ENCODE peak calls at places on chromosome 5, in six cellular contexts. J is CD8-positive, alpha-beta T cell; Y is upper lobe of left lung; I is left ventricle myocardium inferior; W is Peyer's patch; G is CD4-positive, alpha-beta T cell. P is an unnamed sample.

GRCh38 chr5:170760126-170760525 is 23.4 kb upstream of the GABRP start:
- DNase-seq in J (no peak), Y (no peak), I (no peak), W (no peak), G (no peak), P (no peak)

GRCh38 chr5:154071799-154072781 is 33.3 kb downstream of the MFAP3 start:
- DNase-seq in J (peak), Y (peak), I (peak), W (peak), G (peak), P (peak)

GRCh38 chr5:180866985-180867384 is 5.9 kb upstream of the ZFP62 start:
- DNase-seq in J (no peak), Y (no peak), I (no peak), W (no peak), G (no peak), P (no peak)

GRCh38 chr5:142472306-142472951 is 147.6 kb upstream of the SPRY4 start:
- DNase-seq in J (no peak), Y (peak), I (no peak), W (peak), G (peak), P (no peak)

GRCh38 chr5:78649220-78649700 is 688 bp upstream of the LHFPL2 start:
- DNase-seq in J (no peak), Y (no peak), I (no peak), W (no peak), G (no peak), P (no peak)

GRCh38 chr5:63145167-63145566 is 566.5 kb downstream of the LRRC70 start:
- DNase-seq in J (no peak), Y (no peak), I (peak), W (no peak), G (no peak), P (no peak)

GRCh38 chr5:150485770-150486401 is 22.0 kb upstream of the NDST1 start:
- DNase-seq in J (no peak), Y (peak), I (peak), W (peak), G (no peak), P (peak)

GRCh38 chr5:79956173-79956670 is 34.8 kb downstream of the MTX3 start:
- DNase-seq in J (no peak), Y (no peak), I (no peak), W (no peak), G (no peak), P (no peak)

GRCh38 chr5:125274938-125275759 is 528.7 kb upstream of the ZNF608 start:
- DNase-seq in J (no peak), Y (no peak), I (no peak), W (no peak), G (no peak), P (no peak)

GRCh38 chr5:31987985-31988710 is 186.0 kb downstream of the GOLPH3 start:
- DNase-seq in J (no peak), Y (no peak), I (no peak), W (no peak), G (no peak), P (no peak)

GRCh38 chr5:99605904-99606303 is 677.1 kb upstream of the CHD1 start:
- DNase-seq in J (no peak), Y (no peak), I (no peak), W (no peak), G (no peak), P (no peak)

GRCh38 chr5:135364416-135365262 is 34.4 kb downstream of the MACROH2A1 start:
- DNase-seq in J (no peak), Y (no peak), I (no peak), W (no peak), G (no peak), P (no peak)

GRCh38 chr5:62589504-62589903 is 10.9 kb downstream of the LRRC70 start:
- DNase-seq in J (no peak), Y (no peak), I (no peak), W (no peak), G (no peak), P (no peak)

GRCh38 chr5:120682851-120683250 is 218.8 kb downstream of the PRR16 start:
- DNase-seq in J (no peak), Y (no peak), I (no peak), W (no peak), G (no peak), P (no peak)

GRCh38 chr5:159682623-159683022 is 233.7 kb upstream of the ADRA1B start:
- DNase-seq in J (no peak), Y (no peak), I (no peak), W (no peak), G (no peak), P (no peak)

GRCh38 chr5:111675540-111675939 is 81.5 kb downstream of the NREP start:
- DNase-seq in J (no peak), Y (no peak), I (no peak), W (no peak), G (no peak), P (no peak)

GRCh38 chr5:170442381-170442780 is 53.2 kb upstream of the KCNMB1 start:
- DNase-seq in J (peak), Y (no peak), I (no peak), W (no peak), G (no peak), P (no peak)

GRCh38 chr5:123094227-123094918 is 5.3 kb downstream of the PRDM6 start:
- DNase-seq in J (no peak), Y (no peak), I (no peak), W (no peak), G (no peak), P (no peak)

GRCh38 chr5:4882186-4882585 is 257.9 kb upstream of the ADAMTS16 start:
- DNase-seq in J (no peak), Y (no peak), I (no peak), W (no peak), G (no peak), P (no peak)

GRCh38 chr5:177041936-177042335 is 19.4 kb downstream of the ZNF346 start:
- DNase-seq in J (no peak), Y (no peak), I (no peak), W (no peak), G (no peak), P (no peak)
- TF ChIP-seq CTCF in J (no peak), Y (no peak), I (no peak), W (no peak), G (no peak), P (no peak)

GRCh38 chr5:128083033-128083810 is at the start of gene SLC12A2:
- DNase-seq in J (peak), Y (peak), I (peak), W (peak), G (peak), P (peak)

GRCh38 chr5:128083811-128084227 is 253 bp downstream of the SLC12A2 start:
- DNase-seq in J (no peak), Y (no peak), I (no peak), W (no peak), G (no peak), P (peak)

GRCh38 chr5:128084228-128085167 is 932 bp downstream of the SLC12A2 start:
- DNase-seq in J (peak), Y (peak), I (peak), W (peak), G (peak), P (peak)

GRCh38 chr5:128082551-128083032 is 974 bp upstream of the SLC12A2 start:
- DNase-seq in J (peak), Y (no peak), I (no peak), W (no peak), G (no peak), P (no peak)

DNA sequence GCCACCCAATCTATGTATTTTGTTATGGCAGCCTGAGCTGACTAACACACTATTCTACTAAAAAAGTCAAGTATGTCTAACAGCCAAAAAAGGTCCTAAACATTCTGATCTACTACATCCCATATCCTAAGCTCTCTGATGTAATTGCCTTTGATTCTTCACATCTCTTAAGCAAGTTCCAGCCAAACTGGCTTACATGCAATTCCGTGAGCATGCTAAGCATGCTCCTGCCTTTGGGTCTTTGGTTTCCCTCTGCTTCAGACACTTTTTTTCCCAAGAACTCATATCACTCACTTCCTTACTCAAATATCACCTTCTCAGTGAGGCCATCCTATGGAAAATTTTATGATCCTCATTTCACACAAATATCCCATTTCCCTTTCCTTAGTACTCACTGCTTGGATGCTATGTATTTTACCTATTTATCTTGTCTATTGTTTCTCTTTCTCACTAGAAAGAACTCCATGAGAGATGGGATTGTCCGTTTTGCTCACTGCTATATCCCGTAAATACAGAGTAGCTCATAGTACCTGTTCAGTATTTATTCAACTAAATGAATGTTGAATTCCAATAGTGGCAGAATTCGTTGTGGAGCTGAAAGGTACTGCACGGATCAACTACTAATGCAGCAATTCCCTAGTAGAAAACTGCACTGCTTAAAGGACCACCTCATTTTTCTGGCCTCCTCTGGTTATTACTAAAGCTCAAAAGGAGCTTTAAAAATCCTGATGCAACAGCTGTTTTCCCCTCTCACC is 2.3 kb upstream of the SLC12A2 start:
- DNase-seq in J (no peak), Y (no peak), I (no peak), W (no peak), G (no peak), P (no peak)
- TF ChIP-seq CTCF in J (no peak), Y (peak), I (no peak), W (no peak), G (no peak), P (no peak)

DNA sequence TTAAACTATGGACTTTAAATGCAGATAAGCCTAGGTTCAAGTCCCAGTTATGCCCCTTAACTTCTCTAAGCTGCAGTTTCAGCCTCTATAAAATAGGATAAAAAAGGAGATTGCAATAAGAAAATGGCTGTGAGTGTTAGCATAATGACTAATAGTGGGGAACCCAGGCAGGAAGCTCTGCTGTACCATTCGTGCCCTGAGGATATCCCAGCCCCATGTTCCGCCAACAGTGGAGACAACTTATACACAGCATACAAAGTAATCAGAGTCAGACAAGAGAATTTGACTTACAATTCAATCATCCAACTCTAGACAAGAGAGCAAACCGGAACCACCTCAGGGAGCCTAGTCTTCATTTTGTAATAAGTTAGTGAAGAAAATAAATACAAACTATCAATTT is 141.5 kb upstream of the FSTL4 start:
- DNase-seq in J (no peak), Y (no peak), I (no peak), W (no peak), G (no peak), P (no peak)
- TF ChIP-seq CTCF in J (no peak), Y (no peak), I (no peak), W (no peak), G (no peak), P (no peak)

GRCh38 chr5:65102826-65103673 is 334.3 kb downstream of the CWC27 start:
- DNase-seq in J (peak), Y (peak), I (peak), W (peak), G (peak), P (peak)
- TF ChIP-seq CTCF in J (no peak), Y (peak), I (peak), W (no peak), G (peak), P (no peak)

GRCh38 chr5:41524174-41524573 is 13.8 kb upstream of the PLCXD3 start:
- DNase-seq in J (no peak), Y (no peak), I (no peak), W (no peak), G (no peak), P (no peak)

GRCh38 chr5:41522193-41522786 is 11.9 kb upstream of the PLCXD3 start:
- DNase-seq in J (no peak), Y (no peak), I (no peak), W (no peak), G (no peak), P (no peak)

GRCh38 chr5:41517909-41518308 is 7.5 kb upstream of the PLCXD3 start:
- DNase-seq in J (no peak), Y (no peak), I (no peak), W (no peak), G (no peak), P (no peak)

GRCh38 chr5:41519801-41520200 is 9.4 kb upstream of the PLCXD3 start:
- DNase-seq in J (no peak), Y (no peak), I (no peak), W (no peak), G (no peak), P (no peak)
- TF ChIP-seq CTCF in J (no peak), Y (no peak), I (peak), W (no peak), G (no peak), P (no peak)

DNA sequence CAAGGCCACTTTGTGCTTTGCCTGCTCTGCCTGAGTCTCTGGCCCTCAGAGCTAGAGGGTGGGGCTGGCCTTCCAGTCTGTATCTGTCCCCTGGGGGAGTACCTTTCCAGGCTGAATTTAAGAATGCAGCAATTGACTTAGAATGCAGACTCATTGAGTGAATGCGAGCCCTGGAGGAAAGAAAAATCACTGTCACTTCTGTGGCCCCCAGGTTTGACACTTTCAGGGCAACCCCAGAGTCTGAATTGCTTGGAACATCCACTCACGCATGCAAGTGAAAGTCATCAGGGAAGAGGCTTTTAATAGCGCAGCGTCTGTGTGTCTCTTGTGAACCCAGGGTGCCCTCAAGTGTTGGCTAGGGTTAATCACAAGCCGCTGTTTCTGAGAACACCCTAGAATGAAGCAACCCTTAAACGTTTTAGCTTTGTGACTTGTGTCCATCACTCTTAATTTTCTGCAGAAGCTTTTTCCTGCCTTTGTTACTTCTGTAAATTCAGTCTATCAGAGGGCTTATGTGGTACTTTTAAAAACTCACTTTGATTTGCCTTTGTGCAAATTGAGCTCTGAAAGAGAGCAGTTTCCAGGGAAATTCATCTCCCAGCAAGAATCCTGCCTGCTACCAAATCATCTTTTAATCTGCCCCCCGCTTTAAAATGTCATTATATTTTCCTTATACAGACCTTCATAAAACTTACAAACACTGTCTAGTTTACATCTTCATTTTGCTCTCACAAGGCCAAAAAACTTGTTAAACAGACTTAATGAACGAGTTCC is 146.8 kb upstream of the IQGAP2 start:
- DNase-seq in J (peak), Y (peak), I (no peak), W (peak), G (peak), P (peak)
- TF ChIP-seq CTCF in J (peak), Y (peak), I (peak), W (peak), G (peak), P (no peak)

GRCh38 chr5:105030153-105030552 is 1467.6 kb upstream of the NUDT12 start:
- DNase-seq in J (no peak), Y (no peak), I (no peak), W (no peak), G (no peak), P (no peak)
- TF ChIP-seq CTCF in J (no peak), Y (no peak), I (no peak), W (no peak), G (no peak), P (no peak)

P was measured in endothelial cell.